ENCODE peak calls at places on chromosomes 11 and 22, in nine cellular contexts. R, S, L, K, P, O, A, Z and X are unnamed samples.

GRCh38 chr11:82043316-82043715 is 690.3 kb downstream of the FAM181B start:
- DNase-seq in R (no peak), S (no peak), L (no peak), K (no peak), P (no peak), O (no peak), A (no peak), Z (no peak), X (no peak)

GRCh38 chr11:112024178-112024777 is 930 bp upstream of the DLAT start:
- DNase-seq in R (no peak), S (no peak), L (no peak), K (no peak), P (no peak), O (no peak), A (peak; percentile 16), Z (no peak), X (no peak)

GRCh38 chr22:36077261-36077660 is 48.6 kb upstream of the RBFOX2 start:
- DNase-seq in R (no peak), S (no peak), L (no peak), K (no peak), P (no peak), O (no peak), A (no peak), Z (peak; percentile 33), X (no peak)

GRCh38 chr11:102637731-102638130 is 12.6 kb upstream of the MMP20 start:
- DNase-seq in R (peak; percentile 39), S (no peak), L (peak; percentile 29), K (no peak), P (no peak), O (no peak), A (no peak), Z (peak; percentile 26), X (no peak)

GRCh38 chr11:95385577-95385976 is 154.6 kb upstream of the SESN3 start:
- DNase-seq in R (no peak), S (no peak), L (no peak), K (no peak), P (no peak), O (no peak), A (no peak), Z (no peak), X (no peak)

GRCh38 chr11:40130427-40130826 is 1329.0 kb downstream of the LRRC4C start:
- DNase-seq in R (no peak), S (no peak), L (no peak), K (no peak), P (no peak), O (peak; percentile 47), A (no peak), Z (no peak), X (no peak)

GRCh38 chr22:19037282-19038163 is 84.7 kb downstream of the DGCR2 start:
- DNase-seq in R (no peak), S (no peak), L (no peak), K (no peak), P (no peak), O (no peak), A (no peak), Z (no peak), X (no peak)

GRCh38 chr22:45684752-45685359 is 13.2 kb downstream of the ATXN10 start:
- DNase-seq in R (no peak), S (no peak), L (no peak), K (no peak), P (no peak), O (no peak), A (no peak), Z (no peak), X (no peak)

GRCh38 chr22:50376064-50376747 is 33.1 kb downstream of the PPP6R2 start:
- DNase-seq in R (no peak), S (no peak), L (no peak), K (no peak), P (no peak), O (no peak), A (no peak), Z (peak; percentile 9), X (no peak)

GRCh38 chr11:73469401-73469800 is 93.2 kb downstream of the RELT start:
- DNase-seq in R (no peak), S (no peak), L (peak; percentile 20), K (no peak), P (no peak), O (no peak), A (no peak), Z (no peak), X (no peak)

GRCh38 chr11:10255388-10256125 is 38.5 kb downstream of the SBF2 start:
- DNase-seq in R (no peak), S (no peak), L (no peak), K (no peak), P (no peak), O (no peak), A (no peak), Z (no peak), X (no peak)

GRCh38 chr11:118156531-118157185 is 4.0 kb upstream of the SCN4B start:
- DNase-seq in R (peak; percentile 16), S (peak; percentile 39), L (no peak), K (no peak), P (no peak), O (peak; percentile 73), A (no peak), Z (no peak), X (peak; percentile 13)

GRCh38 chr11:15826826-15827225 is 529.5 kb downstream of the SOX6 start:
- DNase-seq in R (peak; percentile 74), S (peak; percentile 30), L (peak; percentile 5), K (peak; percentile 86), P (peak; percentile 7), O (peak; percentile 84), A (no peak), Z (peak; percentile 30), X (no peak)

GRCh38 chr22:41531422-41531727 is 12.9 kb downstream of the POLR3H start:
- DNase-seq in R (no peak), S (no peak), L (no peak), K (no peak), P (no peak), O (no peak), A (no peak), Z (no peak), X (no peak)

GRCh38 chr11:12242071-12242672 is 131.8 kb downstream of the MICAL2 start:
- DNase-seq in R (no peak), S (peak; percentile 38), L (no peak), K (no peak), P (no peak), O (no peak), A (no peak), Z (no peak), X (no peak)

GRCh38 chr11:3341298-3341697 is 37.6 kb downstream of the ZNF195 start:
- DNase-seq in R (peak; percentile 26), S (peak; percentile 56), L (peak; percentile 43), K (no peak), P (peak; percentile 25), O (peak; percentile 64), A (peak; percentile 11), Z (peak; percentile 29), X (peak; percentile 69)

GRCh38 chr11:39365809-39366436 is 2093.5 kb downstream of the LRRC4C start:
- DNase-seq in R (no peak), S (no peak), L (peak; percentile 10), K (no peak), P (peak; percentile 54), O (no peak), A (no peak), Z (peak; percentile 28), X (no peak)